ENCODE peak calls at places on chromosomes 13 and 19, in ten cellular contexts. H, W, O, P, T, S, Q, K, Z and Y are unnamed samples.
A peak's percentile ranks its signal among the peaks of the same experiment; 100 is the strongest.

GRCh38 chr13:111152836-111153235 is 37.7 kb downstream of the ARHGEF7 start:
- DNase-seq in H (peak; percentile 17), W (no peak), O (no peak), P (no peak), T (no peak), S (no peak), Q (no peak), K (no peak), Z (no peak), Y (no peak)

GRCh38 chr13:27406178-27406939 is 18.1 kb upstream of the GTF3A start:
- DNase-seq in H (peak; percentile 27), W (no peak), O (no peak), P (peak; percentile 35), T (no peak), S (peak; percentile 73), Q (no peak), K (no peak), Z (no peak), Y (peak; percentile 57)

GRCh38 chr19:32824136-32824835 is 45.3 kb downstream of the SLC7A9 start:
- DNase-seq in H (no peak), W (no peak), O (no peak), P (no peak), T (no peak), S (peak; percentile 65), Q (no peak), K (no peak), Z (no peak), Y (no peak)

GRCh38 chr13:49341941-49342340 is 94.2 kb downstream of the CDADC1 start:
- DNase-seq in H (no peak), W (no peak), O (no peak), P (no peak), T (no peak), S (no peak), Q (no peak), K (no peak), Z (no peak), Y (no peak)

GRCh38 chr19:9370747-9371619 is 8.2 kb downstream of the ZNF177 start:
- DNase-seq in H (no peak), W (no peak), O (no peak), P (no peak), T (no peak), S (no peak), Q (no peak), K (no peak), Z (no peak), Y (no peak)

GRCh38 chr19:4199699-4200293 is 17.3 kb downstream of the ANKRD24 start:
- DNase-seq in H (peak; percentile 70), W (no peak), O (no peak), P (no peak), T (no peak), S (no peak), Q (no peak), K (no peak), Z (no peak), Y (no peak)

GRCh38 chr19:35671818-35672217 is 5.5 kb downstream of the UPK1A start:
- DNase-seq in H (no peak), W (no peak), O (peak; percentile 39), P (no peak), T (no peak), S (no peak), Q (no peak), K (no peak), Z (no peak), Y (no peak)

GRCh38 chr13:74246398-74246975 is 112.3 kb upstream of the KLF12 start:
- DNase-seq in H (no peak), W (no peak), O (peak; percentile 11), P (peak; percentile 45), T (no peak), S (no peak), Q (no peak), K (no peak), Z (peak; percentile 13), Y (no peak)

GRCh38 chr13:47310376-47310775 is 413.5 kb upstream of the HTR2A start:
- DNase-seq in H (no peak), W (no peak), O (no peak), P (no peak), T (no peak), S (no peak), Q (no peak), K (no peak), Z (no peak), Y (no peak)

GRCh38 chr13:101785858-101786257 is 333.4 kb downstream of the ITGBL1 start:
- DNase-seq in H (peak; percentile 77), W (peak; percentile 44), O (peak; percentile 24), P (peak; percentile 24), T (no peak), S (no peak), Q (no peak), K (no peak), Z (no peak), Y (no peak)

GRCh38 chr19:42285546-42285945 is 16.4 kb upstream of the PRR19 start:
- DNase-seq in H (no peak), W (no peak), O (no peak), P (no peak), T (no peak), S (peak; percentile 83), Q (no peak), K (no peak), Z (no peak), Y (no peak)

GRCh38 chr13:40389081-40389641 is 277.3 kb downstream of the FOXO1 start:
- DNase-seq in H (no peak), W (no peak), O (no peak), P (no peak), T (no peak), S (no peak), Q (no peak), K (no peak), Z (peak; percentile 12), Y (no peak)

GRCh38 chr13:33509642-33510229 is 224.2 kb upstream of the STARD13 start:
- DNase-seq in H (no peak), W (peak; percentile 48), O (peak; percentile 46), P (peak; percentile 85), T (peak; percentile 34), S (no peak), Q (no peak), K (no peak), Z (no peak), Y (no peak)

GRCh38 chr19:18848860-18849661 is 17.3 kb downstream of the UPF1 start:
- DNase-seq in H (no peak), W (peak; percentile 87), O (peak; percentile 67), P (no peak), T (no peak), S (peak; percentile 90), Q (no peak), K (peak; percentile 30), Z (no peak), Y (no peak)

GRCh38 chr19:48397636-48398328 is 4.3 kb downstream of the GRIN2D start:
- DNase-seq in H (no peak), W (no peak), O (no peak), P (no peak), T (no peak), S (no peak), Q (no peak), K (no peak), Z (no peak), Y (no peak)

GRCh38 chr19:14507704-14508246 is 10.4 kb downstream of the DNAJB1 start:
- DNase-seq in H (no peak), W (no peak), O (no peak), P (peak; percentile 61), T (no peak), S (no peak), Q (no peak), K (no peak), Z (no peak), Y (no peak)

GRCh38 chr19:18292460-18292809 is 11.0 kb upstream of the JUND start:
- DNase-seq in H (peak; percentile 70), W (no peak), O (no peak), P (no peak), T (no peak), S (peak; percentile 90), Q (no peak), K (no peak), Z (no peak), Y (peak; percentile 76)

GRCh38 chr13:93256998-93257397 is 30.4 kb downstream of the GPC6 start:
- DNase-seq in H (no peak), W (no peak), O (no peak), P (no peak), T (no peak), S (no peak), Q (no peak), K (no peak), Z (no peak), Y (no peak)

GRCh38 chr13:41040584-41041334 is 20.6 kb upstream of the WBP4 start:
- DNase-seq in H (no peak), W (no peak), O (no peak), P (no peak), T (no peak), S (no peak), Q (no peak), K (no peak), Z (no peak), Y (no peak)